ENCODE peak calls at places on chromosomes 4 and X, in eight cellular contexts. V is colonic mucosa; Y is transverse colon; C is A549; P is gastrocnemius medialis; H is CD4-positive, alpha-beta memory T cell; Q is dorsolateral prefrontal cortex; L is astrocyte of the spinal cord. W is an unnamed sample.

GRCh38 chr4:110049951-110050925 is 137.6 kb downstream of the EGF start:
- DNase-seq in V (peak), Y (peak), C (peak), P (no peak), H (peak), Q (peak), L (peak), W (peak)

GRCh38 chrX:150643271-150643670 is 49.9 kb upstream of the MTMR1 start:
- DNase-seq in V (no peak), Y (no peak), C (no peak), P (no peak), H (no peak), Q (no peak), L (peak), W (no peak)

GRCh38 chr4:48912349-48912748 is 5.8 kb upstream of the OCIAD2 start:
- DNase-seq in V (no peak), Y (no peak), C (no peak), P (no peak), H (no peak), Q (no peak), L (no peak), W (no peak)

GRCh38 chr4:7911044-7911578 is 28.6 kb downstream of the AFAP1 start:
- DNase-seq in V (peak), Y (no peak), C (no peak), P (no peak), H (no peak), Q (no peak), L (peak), W (no peak)

GRCh38 chr4:147707892-147708672 is 23.8 kb upstream of the ARHGAP10 start:
- DNase-seq in V (peak), Y (peak), C (no peak), P (peak), H (peak), Q (peak), L (peak), W (peak)

GRCh38 chr4:162131256-162131655 is 32.5 kb downstream of the FSTL5 start:
- DNase-seq in V (no peak), Y (no peak), C (no peak), P (no peak), H (no peak), Q (no peak), L (no peak), W (no peak)

GRCh38 chr4:80423553-80424224 is 88.2 kb downstream of the CFAP299 start:
- DNase-seq in V (no peak), Y (no peak), C (no peak), P (no peak), H (no peak), Q (no peak), L (no peak), W (no peak)

GRCh38 chrX:136215559-136215958 is 35.6 kb downstream of the MAP7D3 start:
- DNase-seq in V (no peak), Y (no peak), C (no peak), P (no peak), H (no peak), Q (no peak), L (peak), W (no peak)

GRCh38 chr4:17027495-17027894 is 129.1 kb upstream of the LDB2 start:
- DNase-seq in V (no peak), Y (no peak), C (no peak), P (no peak), H (no peak), Q (no peak), L (peak), W (no peak)

GRCh38 chr4:184459413-184459812 is 14.9 kb downstream of the IRF2 start:
- DNase-seq in V (no peak), Y (no peak), C (no peak), P (no peak), H (no peak), Q (no peak), L (peak), W (no peak)

GRCh38 chrX:68633981-68634380 is 13.5 kb upstream of the STARD8 start:
- DNase-seq in V (no peak), Y (no peak), C (no peak), P (no peak), H (no peak), Q (no peak), L (no peak), W (no peak)

GRCh38 chr4:168511780-168512467 is 15.1 kb downstream of the PALLD start:
- DNase-seq in V (no peak), Y (no peak), C (no peak), P (no peak), H (peak), Q (no peak), L (no peak), W (no peak)

GRCh38 chrX:105745863-105746262 is 76.5 kb upstream of the NRK start:
- DNase-seq in V (no peak), Y (no peak), C (no peak), P (no peak), H (no peak), Q (no peak), L (no peak), W (peak)

GRCh38 chr4:151688003-151688784 is 72.6 kb downstream of the GATB start:
- DNase-seq in V (no peak), Y (no peak), C (no peak), P (no peak), H (no peak), Q (no peak), L (no peak), W (no peak)

GRCh38 chrX:67780694-67781109 is 236.9 kb downstream of the AR start:
- DNase-seq in V (peak), Y (peak), C (no peak), P (peak), H (no peak), Q (peak), L (peak), W (no peak)

GRCh38 chrX:2829066-2829430 is 318 bp downstream of the GYG2 start:
- DNase-seq in V (peak), Y (peak), C (no peak), P (no peak), H (no peak), Q (no peak), L (no peak), W (peak)

GRCh38 chr4:186948361-186949291 is 225.0 kb upstream of the FAT1 start:
- DNase-seq in V (no peak), Y (no peak), C (peak), P (no peak), H (no peak), Q (no peak), L (peak), W (peak)

GRCh38 chr4:176436500-176436973 is 116.8 kb downstream of the SPCS3 start:
- DNase-seq in V (no peak), Y (no peak), C (peak), P (no peak), H (peak), Q (no peak), L (peak), W (no peak)

GRCh38 chrX:17291141-17291900 is 83.7 kb upstream of the NHS start:
- DNase-seq in V (no peak), Y (no peak), C (no peak), P (no peak), H (no peak), Q (no peak), L (no peak), W (no peak)

GRCh38 chr4:6030679-6031078 is 12.4 kb upstream of the C4orf50 start:
- DNase-seq in V (no peak), Y (no peak), C (no peak), P (no peak), H (no peak), Q (no peak), L (no peak), W (no peak)

GRCh38 chr4:2962099-2962455 is 1.1 kb downstream of the NOP14 start:
- DNase-seq in V (peak), Y (no peak), C (no peak), P (no peak), H (peak), Q (no peak), L (no peak), W (no peak)

GRCh38 chrX:40157228-40158035 is 59.7 kb upstream of the BCOR start:
- DNase-seq in V (no peak), Y (no peak), C (no peak), P (no peak), H (no peak), Q (no peak), L (no peak), W (no peak)

GRCh38 chrX:20378291-20378920 is 111.7 kb upstream of the RPS6KA3 start:
- DNase-seq in V (peak), Y (peak), C (peak), P (no peak), H (peak), Q (no peak), L (no peak), W (peak)

GRCh38 chrX:153469811-153470410 is 465 bp downstream of the HAUS7 start:
- DNase-seq in V (no peak), Y (no peak), C (peak), P (peak), H (no peak), Q (peak), L (peak), W (peak)

GRCh38 chr4:113596396-113596795 is 165.1 kb downstream of the CAMK2D start:
- DNase-seq in V (no peak), Y (no peak), C (no peak), P (no peak), H (no peak), Q (no peak), L (no peak), W (no peak)

GRCh38 chr4:146333187-146333894 is 119.0 kb downstream of the REELD1 start:
- DNase-seq in V (no peak), Y (peak), C (no peak), P (no peak), H (no peak), Q (no peak), L (peak), W (no peak)

GRCh38 chr4:25160714-25161598 is 707 bp upstream of the SEPSECS start:
- DNase-seq in V (no peak), Y (no peak), C (peak), P (no peak), H (no peak), Q (peak), L (peak), W (peak)

GRCh38 chrX:17395154-17395553 is 20.2 kb downstream of the NHS start:
- DNase-seq in V (no peak), Y (no peak), C (no peak), P (no peak), H (no peak), Q (no peak), L (no peak), W (no peak)

GRCh38 chrX:50903387-50904027 is 7.0 kb upstream of the BMP15 start:
- DNase-seq in V (peak), Y (no peak), C (peak), P (no peak), H (peak), Q (peak), L (peak), W (peak)
- H3K4me3 ChIP-seq in V (no peak), Y (no peak), C (no peak), P (no peak), H (no peak), Q (peak), L (no peak), W (no peak)

GRCh38 chr4:150583287-150584197 is 1.6 kb downstream of the MAB21L2 start:
- DNase-seq in V (no peak), Y (peak), C (no peak), P (peak), H (no peak), Q (peak), L (peak), W (no peak)

GRCh38 chr4:150581611-150582010 is 340 bp upstream of the MAB21L2 start:
- DNase-seq in V (peak), Y (peak), C (no peak), P (no peak), H (no peak), Q (no peak), L (peak), W (no peak)

GRCh38 chr4:150582101-150582565 is at the start of gene MAB21L2:
- DNase-seq in V (no peak), Y (no peak), C (no peak), P (no peak), H (no peak), Q (no peak), L (peak), W (no peak)

GRCh38 chr4:150584198-150584593 is 2.2 kb downstream of the MAB21L2 start:
- DNase-seq in V (no peak), Y (no peak), C (no peak), P (no peak), H (no peak), Q (no peak), L (no peak), W (no peak)

DNA sequence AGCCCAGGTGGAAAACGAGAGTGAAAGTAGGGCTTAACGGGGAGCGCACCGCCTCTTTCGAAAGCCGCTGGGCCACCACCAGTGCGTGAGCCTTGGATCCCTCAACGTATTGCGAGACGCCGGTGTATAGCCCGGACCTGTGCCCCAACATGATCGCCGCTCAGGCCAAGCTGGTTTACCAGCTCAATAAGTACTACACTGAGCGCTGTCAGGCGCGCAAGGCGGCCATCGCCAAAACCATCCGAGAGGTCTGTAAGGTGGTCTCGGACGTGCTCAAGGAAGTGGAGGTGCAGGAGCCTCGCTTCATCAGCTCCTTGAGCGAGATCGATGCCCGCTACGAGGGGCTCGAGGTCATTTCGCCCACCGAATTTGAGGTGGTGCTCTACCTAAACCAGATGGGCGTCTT is 933 bp downstream of the MAB21L2 start:
- DNase-seq in V (no peak), Y (no peak), C (no peak), P (no peak), H (no peak), Q (no peak), L (peak), W (no peak)
- H3K4me3 ChIP-seq in V (peak), Y (peak), C (no peak), P (peak), H (no peak), Q (peak), L (peak), W (no peak)

GRCh38 chr4:10105421-10105820 is 11.2 kb downstream of the WDR1 start:
- DNase-seq in V (no peak), Y (no peak), C (no peak), P (no peak), H (no peak), Q (no peak), L (no peak), W (no peak)
- H3K4me3 ChIP-seq in V (no peak), Y (no peak), C (no peak), P (no peak), H (no peak), Q (no peak), L (no peak), W (no peak)

DNA sequence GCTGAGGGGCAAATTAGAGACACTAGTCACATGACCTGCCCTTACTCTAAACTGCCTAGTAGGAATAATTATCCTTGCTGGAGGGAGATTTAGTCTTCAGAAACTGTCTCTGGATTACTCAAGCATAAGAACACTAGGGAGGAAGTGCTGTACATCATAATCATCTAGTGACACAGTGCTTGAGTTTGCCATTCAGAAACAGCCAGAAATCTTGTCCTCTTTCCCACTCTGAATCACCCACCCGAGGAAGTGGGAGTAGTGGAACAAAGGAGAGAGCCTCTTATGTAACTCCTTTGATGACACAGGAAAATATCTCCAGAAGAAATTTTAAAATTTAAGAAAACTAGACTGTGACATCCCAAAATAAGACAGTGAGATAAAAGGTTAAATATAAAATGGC is 69.3 kb upstream of the PCDH19 start:
- DNase-seq in V (no peak), Y (no peak), C (no peak), P (no peak), H (no peak), Q (no peak), L (no peak), W (no peak)
- H3K4me3 ChIP-seq in V (no peak), Y (no peak), C (no peak), P (no peak), H (no peak), Q (no peak), L (no peak), W (no peak)

GRCh38 chrX:22192419-22193086 is 80.2 kb upstream of the CBLL2 start:
- DNase-seq in V (peak), Y (peak), C (peak), P (peak), H (peak), Q (peak), L (peak), W (peak)
- H3K4me3 ChIP-seq in V (no peak), Y (no peak), C (no peak), P (no peak), H (no peak), Q (no peak), L (no peak), W (no peak)

GRCh38 chr4:39044947-39045734 is 12.9 kb upstream of the TMEM156 start:
- DNase-seq in V (no peak), Y (no peak), C (no peak), P (no peak), H (peak), Q (no peak), L (peak), W (peak)

GRCh38 chr4:39047691-39048090 is 14.3 kb upstream of the KLHL5 start:
- DNase-seq in V (no peak), Y (no peak), C (no peak), P (no peak), H (no peak), Q (no peak), L (no peak), W (no peak)

GRCh38 chr4:39044364-39044946 is 12.2 kb upstream of the TMEM156 start:
- DNase-seq in V (peak), Y (peak), C (peak), P (peak), H (peak), Q (peak), L (peak), W (peak)

GRCh38 chr4:39045791-39046221 is 13.6 kb upstream of the TMEM156 start:
- DNase-seq in V (no peak), Y (no peak), C (no peak), P (no peak), H (peak), Q (no peak), L (peak), W (no peak)

DNA sequence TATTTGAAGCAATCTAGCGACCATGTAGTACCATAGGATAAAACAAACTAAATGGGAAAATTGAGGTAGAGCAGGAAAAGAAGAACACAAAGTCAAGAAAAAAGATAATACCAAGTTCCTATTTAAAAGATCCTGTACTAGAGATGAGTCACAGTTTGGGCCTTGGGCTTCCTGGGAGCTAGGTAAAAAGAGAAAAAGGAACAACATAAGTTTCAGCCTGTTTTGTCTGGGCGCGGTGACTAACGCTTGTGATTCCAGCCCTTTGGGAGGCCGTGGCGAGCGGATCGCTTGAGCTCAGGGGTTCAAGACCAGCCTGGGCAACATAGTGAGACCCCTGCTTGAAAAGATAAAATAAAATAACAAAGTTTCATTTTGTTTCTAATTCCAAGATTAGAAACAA is 14.0 kb upstream of the TMEM156 start:
- DNase-seq in V (no peak), Y (no peak), C (no peak), P (no peak), H (no peak), Q (no peak), L (peak), W (no peak)
- H3K4me3 ChIP-seq in V (no peak), Y (peak), C (peak), P (no peak), H (peak), Q (peak), L (peak), W (no peak)

DNA sequence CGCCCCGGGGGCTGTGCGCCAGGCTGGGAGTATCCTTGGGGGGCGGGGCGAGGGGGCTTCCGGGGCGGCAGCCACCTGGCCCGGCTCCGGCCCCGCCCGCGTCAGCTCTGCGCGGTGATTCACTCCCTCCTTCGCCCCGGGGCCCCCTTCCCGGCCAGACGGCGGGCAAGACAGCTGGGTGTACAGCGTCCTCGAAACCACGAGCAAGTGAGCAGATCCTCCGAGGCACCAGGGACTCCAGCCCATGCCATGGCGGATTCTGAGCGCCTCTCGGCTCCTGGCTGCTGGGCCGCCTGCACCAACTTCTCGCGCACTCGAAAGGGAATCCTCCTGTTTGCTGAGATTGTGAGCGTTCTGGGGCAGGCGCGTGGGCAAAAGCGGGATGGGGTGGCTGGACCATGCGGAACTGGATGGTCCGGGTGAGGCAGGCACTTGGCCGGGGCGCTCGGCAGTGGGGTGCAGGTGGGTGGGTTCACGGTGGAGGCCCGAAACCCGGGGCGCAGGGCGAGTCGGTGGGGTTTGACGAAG is at the start of gene PLP2:
- DNase-seq in V (peak), Y (peak), C (no peak), P (peak), H (peak), Q (no peak), L (peak), W (no peak)
- H3K4me3 ChIP-seq in V (peak), Y (peak), C (peak), P (peak), H (peak), Q (peak), L (peak), W (peak)

GRCh38 chrX:12977761-12978204 is 2.9 kb downstream of the TMSB4X start:
- DNase-seq in V (no peak), Y (no peak), C (no peak), P (no peak), H (no peak), Q (no peak), L (no peak), W (no peak)

GRCh38 chrX:12981880-12982279 is 7.0 kb downstream of the TMSB4X start:
- DNase-seq in V (no peak), Y (no peak), C (no peak), P (no peak), H (peak), Q (no peak), L (no peak), W (no peak)

GRCh38 chrX:12978205-12979010 is 3.5 kb downstream of the TMSB4X start:
- DNase-seq in V (peak), Y (peak), C (no peak), P (peak), H (peak), Q (no peak), L (peak), W (peak)

GRCh38 chrX:12979011-12979629 is 4.2 kb downstream of the TMSB4X start:
- DNase-seq in V (no peak), Y (no peak), C (no peak), P (no peak), H (no peak), Q (no peak), L (no peak), W (no peak)

DNA sequence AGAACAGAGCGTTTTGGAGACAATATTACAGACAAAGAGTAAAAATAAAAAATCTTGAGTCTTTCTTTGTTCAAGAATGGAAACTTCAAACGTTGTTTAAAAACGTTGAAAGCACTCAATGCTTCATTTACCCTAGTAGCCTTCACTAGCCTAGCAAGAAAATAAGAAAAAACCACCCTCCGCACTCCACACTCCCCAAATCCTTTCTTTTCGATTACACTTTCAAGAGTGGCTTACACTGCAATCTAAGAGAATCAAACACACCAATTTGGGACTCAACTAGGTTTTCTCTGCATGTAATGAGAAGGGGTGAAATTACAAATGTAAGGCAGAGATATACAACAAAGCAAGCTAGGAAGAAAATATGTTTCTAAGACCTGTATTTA is 4.7 kb downstream of the TMSB4X start:
- DNase-seq in V (no peak), Y (no peak), C (no peak), P (no peak), H (no peak), Q (no peak), L (peak), W (no peak)
- H3K4me3 ChIP-seq in V (no peak), Y (no peak), C (no peak), P (no peak), H (peak), Q (no peak), L (no peak), W (no peak)